ENCODE peak calls at places on chromosome X, in ten cellular contexts. Q is colonic mucosa, Y is Panc1, A is mammary epithelial cell, V is transverse colon, E is esophagus squamous epithelium, M is OCI-LY7, I is A549, K is kidney, J is upper lobe of right lung. C is an unnamed sample. For H3K4me1, the result is how much of the 10 kb centered on the place peaks cover.

GRCh38 chrX:103658681-103659433 is 27.6 kb downstream of the MORF4L2 start:
- DNase-seq in V (no peak), J (no peak), I (no peak), A (no peak), M (no peak), Y (no peak), K (no peak), E (no peak), Q (no peak), C (no peak)

GRCh38 chrX:101419489-101419888 is 11.5 kb downstream of the HNRNPH2 start:
- DNase-seq in E (no peak), M (no peak), Q (peak), J (no peak), I (no peak), V (no peak), Y (no peak), A (no peak), K (no peak), C (no peak)

GRCh38 chrX:104288961-104289360 is 34.2 kb upstream of the ESX1 start:
- DNase-seq in Q (no peak), K (no peak), A (no peak), M (no peak), Y (no peak), V (no peak), I (no peak), E (no peak), J (no peak), C (no peak)

GRCh38 chrX:119759333-119759766 is 962 bp downstream of the SOWAHD start:
- DNase-seq in E (no peak), K (no peak), M (no peak), V (no peak), J (no peak), I (no peak), Q (no peak), Y (no peak), A (no peak), C (no peak)

GRCh38 chrX:118770133-118770760 is 42.8 kb downstream of the IL13RA1 start:
- DNase-seq in J (no peak), A (no peak), E (no peak), Y (no peak), K (peak), Q (no peak), M (no peak), V (no peak), I (no peak), C (no peak)

GRCh38 chrX:84165716-84166115 is 22.3 kb downstream of the RPS6KA6 start:
- DNase-seq in A (no peak), Y (no peak), Q (no peak), M (no peak), J (no peak), E (no peak), I (no peak), K (no peak), V (no peak), C (no peak)

GRCh38 chrX:92213781-92214180 is 434.6 kb downstream of the PCDH11X start:
- DNase-seq in V (no peak), M (no peak), K (no peak), Q (no peak), A (peak), E (no peak), J (no peak), I (peak), Y (no peak), C (no peak)

GRCh38 chrX:25011589-25012432 is 4.0 kb downstream of the ARX start:
- DNase-seq in V (no peak), E (no peak), Y (no peak), Q (no peak), A (no peak), K (no peak), M (no peak), I (no peak), J (no peak), C (no peak)

GRCh38 chrX:1182211-1182610 is 30.2 kb downstream of the CRLF2 start:
- DNase-seq in Y (no peak), I (no peak), V (no peak), J (no peak), Q (no peak), A (no peak), K (no peak), E (no peak), M (no peak), C (no peak)

DNA sequence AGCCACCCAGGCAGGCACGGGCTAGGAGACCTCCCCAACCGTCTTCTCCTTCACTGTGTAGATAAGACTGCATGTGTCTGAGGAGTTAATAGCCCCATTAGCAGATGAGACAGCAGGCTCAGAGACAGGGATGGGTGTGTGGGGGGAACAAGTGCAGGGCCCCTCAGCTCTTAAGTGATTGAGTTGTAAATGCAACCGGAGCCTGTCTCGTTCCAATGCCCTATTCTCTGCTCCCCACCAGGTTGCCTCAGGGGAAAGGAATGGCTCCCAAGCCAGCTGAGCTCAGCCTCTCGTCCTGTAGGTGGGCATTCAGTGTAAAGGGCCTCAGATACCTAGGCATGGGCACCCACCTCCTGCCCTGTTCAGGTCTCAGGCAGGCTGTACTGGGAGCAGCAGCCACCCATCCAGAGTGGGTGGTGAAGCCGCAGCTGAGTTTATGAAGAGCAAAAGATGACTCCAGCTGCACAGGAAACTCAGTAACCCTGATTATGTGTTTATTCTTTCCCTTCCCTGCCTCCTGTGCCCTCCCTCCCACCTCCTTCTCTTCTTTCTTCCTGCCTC is 87.3 kb downstream of the PJA1 start:
- DNase-seq in E (no peak), Q (no peak), M (no peak), V (no peak), A (no peak), Y (no peak), K (no peak), I (no peak), J (no peak), C (no peak)
- TF ChIP-seq CTCF in E (no peak), Q (no peak), M (no peak), V (no peak), A (no peak), Y (no peak), K (no peak), I (no peak), J (no peak), C (no peak)

DNA sequence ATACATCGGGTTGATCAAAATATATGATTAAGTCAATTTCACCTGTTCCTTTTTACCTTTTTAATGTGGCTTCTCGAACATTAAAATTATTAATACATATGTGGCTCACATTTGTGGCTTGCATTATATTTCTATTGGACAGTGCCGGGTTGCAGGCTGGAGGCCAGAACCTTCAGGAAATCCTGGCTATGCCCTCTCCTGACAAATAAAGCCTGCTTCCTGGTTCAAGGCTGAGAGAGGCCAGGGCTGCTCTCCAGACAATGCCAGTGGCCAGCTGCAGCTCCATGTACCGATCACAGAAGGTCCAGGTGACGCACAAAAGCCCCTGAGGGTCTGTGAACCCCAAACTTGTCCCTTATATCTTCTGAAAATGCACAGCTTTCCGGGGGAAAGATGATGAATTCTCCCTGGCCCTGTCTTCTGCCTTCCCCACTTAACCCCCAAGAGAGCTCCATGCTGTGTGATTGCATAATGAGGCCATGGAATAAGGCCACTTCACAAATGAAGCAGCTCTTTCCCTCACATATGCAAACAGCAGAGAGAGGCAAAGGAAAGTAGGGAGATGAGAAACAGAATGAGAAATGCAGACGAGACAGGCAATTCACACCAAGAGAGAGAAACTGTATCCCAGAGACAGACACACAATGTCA is 241.2 kb downstream of the BCOR start:
- DNase-seq in A (no peak), E (no peak), M (no peak), I (no peak), V (no peak), Y (no peak), Q (no peak), K (no peak), J (no peak), C (no peak)
- H3K4me1 ChIP-seq in A (under half), E (under half), M (half or more), I (under half), V (under half), Y (under half), Q (under half), K (under half), J (under half), C (under half)

DNA sequence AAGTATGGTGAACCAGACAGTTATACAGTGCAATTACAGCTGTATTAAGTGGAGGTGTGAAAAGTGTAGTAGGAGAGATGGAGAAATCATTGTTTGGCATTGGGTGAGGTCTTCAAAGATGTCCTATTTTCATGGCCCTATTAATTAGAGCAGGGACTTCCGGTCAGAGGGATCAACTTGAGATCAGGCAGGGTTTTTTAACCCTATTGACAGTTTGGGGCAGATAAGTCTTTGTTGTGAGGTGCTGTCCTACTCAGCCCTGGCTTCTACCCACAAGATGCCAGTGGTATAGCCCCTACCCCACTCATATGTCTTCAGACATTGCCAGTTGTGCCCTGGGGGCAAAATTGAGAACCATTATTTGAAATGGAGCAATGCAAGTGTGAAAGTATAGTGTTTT is 9.9 kb downstream of the USP9X start:
- DNase-seq in E (no peak), V (no peak), Y (no peak), M (no peak), A (no peak), K (no peak), Q (no peak), I (no peak), J (no peak), C (no peak)
- H3K27ac ChIP-seq in E (no peak), V (no peak), Y (no peak), M (no peak), A (no peak), K (no peak), Q (no peak), I (no peak), J (no peak), C (no peak)

GRCh38 chrX:96771500-96771899 is 86.9 kb downstream of the DIAPH2 start:
- DNase-seq in Y (no peak), I (no peak), E (no peak), K (no peak), A (no peak), V (no peak), M (no peak), Q (no peak), J (no peak), C (no peak)

GRCh38 chrX:96774116-96774515 is 89.5 kb downstream of the DIAPH2 start:
- DNase-seq in M (no peak), A (no peak), V (no peak), I (no peak), J (no peak), Q (no peak), Y (no peak), K (no peak), E (no peak), C (no peak)

GRCh38 chrX:96764864-96765263 is 80.2 kb downstream of the DIAPH2 start:
- DNase-seq in A (no peak), J (no peak), I (no peak), E (no peak), Y (no peak), M (no peak), V (no peak), Q (no peak), K (no peak), C (no peak)

GRCh38 chrX:96770315-96770714 is 85.7 kb downstream of the DIAPH2 start:
- DNase-seq in E (no peak), M (peak), I (peak), A (no peak), V (no peak), J (no peak), Q (no peak), Y (no peak), K (no peak), C (no peak)
- TF ChIP-seq CTCF in E (peak), M (peak), I (peak), A (peak), V (peak), J (peak), Q (no peak), Y (no peak), K (peak), C (peak)

DNA sequence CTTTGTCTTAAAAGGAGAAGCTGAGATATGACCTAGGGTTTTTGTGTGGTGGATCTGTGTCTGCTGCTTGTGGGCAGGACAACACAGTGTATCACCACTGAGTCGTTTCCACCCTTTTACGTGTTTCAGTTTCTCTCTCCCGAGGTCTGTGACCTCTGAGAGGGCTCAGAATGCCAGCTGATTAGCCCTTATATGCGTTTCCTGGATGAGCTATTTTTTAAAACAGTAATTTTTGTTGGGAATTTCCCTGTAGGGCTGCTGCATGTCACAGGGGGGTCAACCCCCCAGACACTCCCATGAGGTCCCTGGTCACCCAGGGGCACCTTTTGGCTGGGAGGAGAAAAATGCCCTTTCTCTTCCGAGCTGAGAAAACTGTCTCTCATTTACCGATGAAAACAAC is 170.4 kb upstream of the CASK start:
- DNase-seq in A (no peak), Q (no peak), K (no peak), E (no peak), I (no peak), J (no peak), V (no peak), Y (no peak), M (no peak), C (no peak)
- H3K4me1 ChIP-seq in A (under half), Q (under half), K (under half), E (under half), I (under half), J (under half), V (under half), Y (under half), M (under half), C (under half)